ENCODE peak calls at places on chromosome 1, in ten cellular contexts. Q is brain microvascular endothelial cell, R is breast epithelium, F is IMR-90, Y is kidney epithelial cell, P is cardiac fibroblast, H is retinal pigment epithelial cell, I is GM12865, X is prostate gland, M is right cardiac atrium. K is an unnamed sample.

GRCh38 chr1:43545686-43546387 is 15.2 kb downstream of the PTPRF start:
- DNase-seq in Q (peak; percentile 25), R (peak; percentile 79), F (no peak), Y (no peak), P (no peak), H (no peak), I (peak; percentile 29), X (peak; percentile 53), M (peak; percentile 90), K (no peak)

GRCh38 chr1:204915856-204916485 is 45.3 kb downstream of the NFASC start:
- DNase-seq in Q (no peak), R (no peak), F (no peak), Y (no peak), P (no peak), H (no peak), I (no peak), X (no peak), M (no peak), K (no peak)

GRCh38 chr1:88463401-88463800 is 220.7 kb upstream of the PKN2 start:
- DNase-seq in Q (no peak), R (no peak), F (no peak), Y (no peak), P (peak; percentile 1), H (no peak), I (no peak), X (no peak), M (no peak), K (no peak)

GRCh38 chr1:41662061-41662655 is 177.7 kb upstream of the EDN2 start:
- DNase-seq in Q (peak; percentile 55), R (no peak), F (peak; percentile 83), Y (no peak), P (peak; percentile 75), H (peak; percentile 4), I (peak; percentile 78), X (peak; percentile 73), M (peak; percentile 90), K (no peak)

GRCh38 chr1:1164701-1165451 is 8.8 kb upstream of the TTLL10 start:
- DNase-seq in Q (no peak), R (no peak), F (no peak), Y (peak; percentile 68), P (no peak), H (no peak), I (no peak), X (peak; percentile 61), M (peak; percentile 52), K (peak; percentile 76)

GRCh38 chr1:16927711-16928485 is 6.2 kb downstream of the CROCC start:
- DNase-seq in Q (no peak), R (no peak), F (no peak), Y (no peak), P (no peak), H (no peak), I (no peak), X (no peak), M (peak; percentile 45), K (no peak)

GRCh38 chr1:239247299-239247698 is 139.1 kb upstream of the CHRM3 start:
- DNase-seq in Q (no peak), R (no peak), F (no peak), Y (no peak), P (peak; percentile 2), H (no peak), I (no peak), X (no peak), M (no peak), K (no peak)

GRCh38 chr1:84940481-84940880 is 47.5 kb upstream of the LPAR3 start:
- DNase-seq in Q (no peak), R (no peak), F (no peak), Y (no peak), P (no peak), H (no peak), I (no peak), X (no peak), M (no peak), K (peak; percentile 4)

GRCh38 chr1:198604973-198605372 is 33.9 kb upstream of the PTPRC start:
- DNase-seq in Q (no peak), R (no peak), F (no peak), Y (no peak), P (no peak), H (no peak), I (no peak), X (no peak), M (no peak), K (no peak)

GRCh38 chr1:248831842-248832241 is 6.1 kb upstream of the SH3BP5L start:
- DNase-seq in Q (no peak), R (no peak), F (no peak), Y (no peak), P (no peak), H (no peak), I (no peak), X (no peak), M (no peak), K (no peak)

DNA sequence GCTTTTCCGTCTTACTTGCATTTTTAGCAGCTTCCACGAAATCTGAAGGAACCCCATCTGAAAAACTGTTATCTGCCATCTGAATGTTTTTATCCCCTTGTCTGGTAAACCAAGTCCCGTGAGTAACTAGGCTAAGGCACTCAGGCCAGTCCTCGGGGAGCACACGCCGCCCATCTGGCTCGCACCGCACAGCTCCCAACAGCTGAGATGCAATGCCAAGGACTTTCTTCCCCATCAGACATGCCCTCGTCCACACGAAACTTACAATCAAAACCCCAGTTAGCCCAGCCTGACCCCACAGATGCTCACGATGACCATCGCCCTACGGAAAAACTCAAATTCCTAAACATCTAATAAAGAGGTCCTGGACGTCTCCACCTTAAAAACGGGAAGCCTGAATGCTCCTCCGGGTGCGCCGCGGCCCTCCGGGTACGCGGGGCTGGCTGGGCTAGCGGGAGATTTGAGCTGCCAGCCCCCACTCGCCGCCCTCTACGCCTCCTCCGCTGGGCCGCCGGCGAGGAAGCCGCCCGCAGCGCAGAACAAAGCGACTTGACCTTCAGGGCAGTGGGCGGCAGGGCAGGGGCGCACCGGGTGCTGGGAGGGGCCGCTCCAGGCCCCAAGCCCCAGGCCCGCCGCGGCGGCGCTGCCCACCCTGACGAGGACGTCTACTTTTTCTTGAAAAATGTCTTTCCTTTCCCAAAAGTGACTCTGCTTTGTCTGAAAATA is 36.6 kb downstream of the CD58 start:
- DNase-seq in Q (no peak), R (no peak), F (no peak), Y (no peak), P (no peak), H (no peak), I (no peak), X (no peak), M (no peak), K (no peak)
- H3K4me3 ChIP-seq in Q (no peak overlapping the region), R (no peak overlapping the region), F (no peak overlapping the region), Y (no peak overlapping the region), P (no peak overlapping the region), H (no peak overlapping the region), I (no peak overlapping the region), X (no peak overlapping the region), M (no peak overlapping the region), K (no peak overlapping the region)

GRCh38 chr1:52632732-52633290 is at the start of gene SHISAL2A:
- DNase-seq in Q (no peak), R (no peak), F (no peak), Y (no peak), P (no peak), H (no peak), I (peak; percentile 62), X (no peak), M (peak; percentile 71), K (no peak)
- H3K4me3 ChIP-seq in Q (peak within 1 kb of the TSS; percentile 39), R (peak within 1 kb of the TSS; percentile 67), F (peak within 1 kb of the TSS; percentile 44), Y (peak within 1 kb of the TSS; percentile 27), P (peak within 1 kb of the TSS; percentile 34), H (peak within 1 kb of the TSS; percentile 10), I (peak within 1 kb of the TSS; percentile 36), X (peak within 1 kb of the TSS; percentile 25), M (peak within 1 kb of the TSS; percentile 39), K (no peak within 1 kb of the TSS)

DNA sequence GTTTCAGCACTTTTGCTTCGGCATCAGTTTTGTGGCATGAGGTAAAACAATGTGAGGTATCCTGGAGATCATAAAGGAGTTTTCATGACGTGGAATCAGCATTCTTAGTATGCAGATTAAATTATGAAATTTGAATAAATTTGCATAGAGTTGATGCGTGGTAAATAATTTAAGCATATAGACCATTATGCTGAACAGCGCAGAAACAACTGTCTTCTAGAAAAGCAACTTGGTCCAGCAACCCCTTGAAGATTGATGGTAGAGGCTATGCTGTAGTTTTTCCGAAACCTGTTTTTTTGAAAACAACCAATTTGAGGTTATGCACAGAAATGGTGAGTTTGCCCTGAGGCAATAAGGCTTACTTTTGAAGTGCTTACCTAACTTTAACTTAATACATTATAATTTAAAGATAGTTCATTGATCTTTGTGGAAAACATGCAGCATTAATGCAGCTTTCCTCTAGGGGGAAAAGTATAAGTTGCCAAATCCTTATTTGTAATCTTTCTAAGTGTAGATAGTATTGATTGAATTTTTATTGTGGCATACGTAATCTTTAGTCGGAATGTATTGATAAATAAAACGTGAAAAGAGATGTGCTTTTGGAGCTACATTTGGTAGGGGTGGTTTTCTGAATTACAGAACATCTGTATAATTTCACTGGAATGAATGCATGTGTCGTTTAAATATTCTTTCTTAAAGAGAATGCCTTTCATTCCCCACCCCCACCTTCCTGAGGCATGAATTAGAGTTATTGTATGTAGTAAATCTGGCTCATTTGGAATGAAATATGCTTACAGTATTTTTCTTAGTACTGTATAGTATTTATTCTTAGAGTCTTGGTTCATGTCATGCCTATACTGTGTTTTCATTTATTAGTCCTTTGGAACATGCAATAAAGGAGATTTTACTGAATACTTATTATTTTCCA is 3.8 kb downstream of the PRDM2 start:
- DNase-seq in Q (no peak), R (no peak), F (no peak), Y (no peak), P (no peak), H (no peak), I (no peak), X (no peak), M (no peak), K (no peak)
- H3K4me3 ChIP-seq in Q (no peak overlapping the region), R (no peak overlapping the region), F (no peak overlapping the region), Y (no peak overlapping the region), P (no peak overlapping the region), H (no peak overlapping the region), I (peak overlapping the region; percentile 98), X (no peak overlapping the region), M (no peak overlapping the region), K (no peak overlapping the region)

DNA sequence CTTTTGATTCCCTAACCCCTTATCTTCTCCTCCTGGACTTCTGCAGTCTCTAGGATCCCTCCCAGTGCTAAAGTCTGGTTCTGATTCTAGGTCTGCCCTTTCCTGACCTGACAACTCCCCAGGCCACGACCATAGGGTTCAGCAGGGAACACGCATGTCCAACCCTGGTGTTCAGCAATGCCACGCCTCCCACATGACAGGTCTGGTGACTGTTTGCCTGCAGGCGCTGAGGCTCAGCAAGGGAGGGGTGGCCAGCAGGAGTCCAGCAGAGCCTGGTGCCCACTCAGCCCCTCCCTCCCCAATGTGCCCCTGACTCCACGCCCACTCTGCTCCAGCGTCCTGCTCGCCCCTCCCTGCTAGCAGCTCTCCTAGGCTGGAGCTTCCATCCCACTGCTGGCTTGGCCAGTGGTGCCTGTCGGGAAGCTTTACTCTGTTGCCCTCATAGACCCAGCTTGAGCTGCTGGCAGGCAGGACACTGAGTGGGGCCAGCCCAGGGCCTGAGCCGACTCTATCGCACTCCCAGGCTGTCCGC is 17.3 kb downstream of the SLC9A1 start:
- DNase-seq in Q (no peak), R (peak; percentile 74), F (no peak), Y (no peak), P (no peak), H (peak; percentile 75), I (no peak), X (no peak), M (peak; percentile 80), K (no peak)
- H3K4me3 ChIP-seq in Q (no peak overlapping the region), R (peak overlapping the region; percentile 4), F (no peak overlapping the region), Y (no peak overlapping the region), P (no peak overlapping the region), H (no peak overlapping the region), I (no peak overlapping the region), X (no peak overlapping the region), M (no peak overlapping the region), K (no peak overlapping the region)